ENCODE peak calls at places on chromosomes 11 and 22, in seven cellular contexts. L is gastrocnemius medialis, J is cardiac muscle cell, D is astrocyte of the cerebellum, G is cardiac fibroblast, Z is hepatocyte, M is colonic mucosa. P is an unnamed sample.

GRCh38 chr11:37502202-37502601 is 904.2 kb upstream of the RAG2 start:
- DNase-seq in D (no peak), M (no peak), G (peak), J (peak), Z (no peak), L (no peak), P (no peak)

GRCh38 chr11:72088076-72088806 is 7.6 kb downstream of the LRRC51 start:
- DNase-seq in D (no peak), L (no peak), Z (no peak), M (no peak), G (no peak), J (no peak), P (no peak)

GRCh38 chr11:15216678-15217077 is 102.0 kb downstream of the INSC start:
- DNase-seq in M (no peak), J (no peak), Z (no peak), L (no peak), D (no peak), G (no peak), P (no peak)

GRCh38 chr11:121024989-121025388 is 1.1 kb downstream of the TBCEL start:
- DNase-seq in M (no peak), Z (peak), J (no peak), D (no peak), L (no peak), G (peak), P (no peak)

GRCh38 chr22:30305906-30306628 is 16.8 kb upstream of the CASTOR1 start:
- DNase-seq in M (peak), J (no peak), L (no peak), Z (no peak), G (no peak), D (no peak), P (no peak)

GRCh38 chr11:37710031-37710430 is 1112.0 kb upstream of the RAG2 start:
- DNase-seq in D (no peak), M (no peak), J (peak), Z (peak), G (peak), L (no peak), P (peak)

GRCh38 chr11:41115066-41115465 is 344.4 kb downstream of the LRRC4C start:
- DNase-seq in J (no peak), G (no peak), M (no peak), L (no peak), Z (no peak), D (no peak), P (no peak)

GRCh38 chr11:108237058-108237481 is 14.2 kb downstream of the ATM start:
- DNase-seq in D (no peak), L (no peak), Z (no peak), M (no peak), J (peak), G (no peak), P (no peak)

GRCh38 chr11:10019906-10020682 is 273.9 kb downstream of the SBF2 start:
- DNase-seq in J (no peak), L (no peak), D (no peak), Z (peak), G (no peak), M (peak), P (no peak)

GRCh38 chr11:1150095-1150494 is 7.7 kb upstream of the MUC5AC start:
- DNase-seq in M (peak), G (no peak), D (no peak), J (no peak), Z (peak), L (no peak), P (no peak)

GRCh38 chr11:1782831-1783724 is 19.4 kb upstream of the CTSD start:
- DNase-seq in J (no peak), Z (peak), G (no peak), M (no peak), L (no peak), D (no peak), P (peak)

GRCh38 chr11:117686711-117687110 is 110.3 kb downstream of the DSCAML1 start:
- DNase-seq in J (no peak), D (no peak), L (no peak), M (no peak), G (no peak), Z (no peak), P (no peak)

GRCh38 chr11:34180045-34180813 is 74.8 kb downstream of the NAT10 start:
- DNase-seq in L (no peak), J (no peak), G (no peak), Z (no peak), M (no peak), D (no peak), P (no peak)

GRCh38 chr11:43360361-43361032 is 1.8 kb downstream of the TTC17 start:
- DNase-seq in Z (peak), G (peak), L (no peak), M (no peak), D (no peak), J (peak), P (no peak)
- H3K4me3 ChIP-seq in Z (peak), G (no peak), L (peak), M (no peak), D (no peak), J (peak), P (no peak)

DNA sequence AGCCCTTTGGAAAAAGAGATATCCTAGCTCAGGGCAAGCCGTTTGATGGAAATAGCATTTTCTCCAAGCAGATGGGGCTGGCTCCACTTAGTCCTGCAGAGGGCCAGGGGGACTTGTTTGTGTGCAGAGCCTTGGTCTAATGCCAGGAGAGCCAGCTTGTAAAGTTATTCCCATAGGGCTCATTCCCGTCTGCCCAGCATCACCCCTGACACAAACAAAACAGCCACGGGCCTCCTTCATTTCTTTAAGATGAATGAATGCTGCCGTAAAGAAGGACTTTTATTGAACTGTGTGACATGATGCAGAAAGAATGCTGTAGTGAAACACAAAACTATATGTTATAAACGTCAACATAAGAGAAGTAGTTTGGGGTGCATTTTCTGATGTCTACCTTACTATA is 53.0 kb downstream of the NCAM1 start:
- DNase-seq in Z (peak), J (peak), L (no peak), G (peak), D (no peak), M (no peak), P (no peak)
- TF ChIP-seq CTCF in Z (peak), J (no peak), L (no peak), G (no peak), D (no peak), M (no peak), P (no peak)

GRCh38 chr11:12212181-12212820 is 101.9 kb downstream of the MICAL2 start:
- DNase-seq in L (no peak), J (no peak), G (no peak), D (no peak), Z (no peak), M (no peak), P (no peak)
- H3K4me3 ChIP-seq in L (no peak), J (no peak), G (no peak), D (no peak), Z (no peak), M (no peak), P (no peak)

DNA sequence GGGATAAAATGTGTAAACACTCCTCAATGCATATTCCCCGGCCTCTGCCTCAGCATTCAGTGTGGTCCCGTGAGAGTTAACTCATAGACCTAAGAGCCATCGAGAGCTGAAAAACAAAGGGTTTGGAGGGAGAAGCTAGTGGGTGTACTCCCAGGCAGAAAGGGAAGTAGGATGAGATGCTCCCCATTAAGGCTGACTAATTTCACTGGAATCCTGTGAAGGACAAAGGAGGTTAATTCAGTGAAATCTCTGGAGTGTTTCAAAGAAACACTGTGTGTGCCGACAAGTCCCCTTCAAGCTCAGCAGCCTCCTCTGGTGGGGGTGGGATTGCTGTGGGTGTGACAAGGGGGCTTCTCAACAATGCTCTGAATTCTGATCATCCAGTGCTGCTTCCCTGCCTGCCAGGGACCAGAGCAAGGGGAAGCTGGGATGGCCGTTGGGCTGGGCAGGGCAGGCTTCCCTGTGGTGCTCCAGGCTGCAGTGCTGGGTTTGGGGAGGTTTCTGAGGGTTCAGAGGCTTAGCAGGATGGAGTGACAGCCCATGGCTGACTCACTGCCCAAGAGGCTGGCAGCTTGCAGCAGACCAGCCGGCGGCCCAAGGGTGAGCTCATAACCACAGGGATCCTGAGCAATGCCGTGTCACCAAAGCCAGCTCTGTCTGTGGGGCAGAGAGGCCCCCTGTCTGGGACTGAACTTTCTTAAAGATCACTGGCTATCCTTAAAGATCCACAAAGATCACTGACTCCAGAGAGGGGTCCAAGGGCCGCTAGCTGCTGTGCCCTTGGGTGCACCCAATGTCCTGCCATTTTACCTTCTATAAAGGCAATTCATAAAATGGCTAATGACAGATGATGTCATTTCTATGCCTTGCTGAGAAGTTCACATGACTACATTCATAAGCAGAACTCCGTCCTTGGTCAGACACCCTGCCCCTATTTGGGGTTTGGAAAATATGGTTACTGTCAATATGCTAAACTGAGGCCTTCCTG is 61.3 kb upstream of the BMAL1 start:
- DNase-seq in G (peak), D (peak), J (peak), L (no peak), M (no peak), Z (peak), P (peak)
- TF ChIP-seq CTCF in G (no peak), D (peak), J (peak), L (no peak), M (no peak), Z (no peak), P (peak)

P was measured in AG09309.